ENCODE peak calls at places on chromosomes 5 and 9, in nine cellular contexts. B is sigmoid colon, Y is tibial nerve, T is hepatocyte, H is upper lobe of right lung, Z is Peyer's patch, U is heart right ventricle, W is keratinocyte, D is IMR-90. L is an unnamed sample.

GRCh38 chr5:143986567-143987242 is 174.7 kb downstream of the HMHB1 start:
- DNase-seq in B (no peak), Y (no peak), T (peak; percentile 17), H (no peak), Z (no peak), U (no peak), W (no peak), D (peak; percentile 85), L (no peak)

GRCh38 chr5:157571357-157571827 is 4.2 kb downstream of the ADAM19 start:
- DNase-seq in B (no peak), Y (no peak), T (peak; percentile 36), H (no peak), Z (no peak), U (no peak), W (no peak), D (peak; percentile 77), L (peak; percentile 36)

GRCh38 chr5:41071975-41072374 is 833 bp upstream of the MROH2B start:
- DNase-seq in B (no peak), Y (no peak), T (no peak), H (no peak), Z (no peak), U (no peak), W (no peak), D (peak; percentile 83), L (no peak)

GRCh38 chr9:127318651-127319167 is 54.1 kb downstream of the GARNL3 start:
- DNase-seq in B (no peak), Y (no peak), T (peak; percentile 54), H (no peak), Z (no peak), U (peak; percentile 27), W (no peak), D (peak; percentile 76), L (no peak)

GRCh38 chr9:115109486-115109885 is 8.5 kb downstream of the TNC start:
- DNase-seq in B (no peak), Y (no peak), T (peak; percentile 34), H (no peak), Z (no peak), U (no peak), W (no peak), D (peak; percentile 72), L (no peak)

GRCh38 chr9:68507098-68507795 is 33.4 kb downstream of the TMEM252 start:
- DNase-seq in B (no peak), Y (no peak), T (peak; percentile 46), H (no peak), Z (no peak), U (no peak), W (no peak), D (peak; percentile 51), L (no peak)

GRCh38 chr9:122832194-122832593 is 3.8 kb upstream of the PDCL start:
- DNase-seq in B (no peak), Y (no peak), T (no peak), H (no peak), Z (no peak), U (no peak), W (no peak), D (no peak), L (no peak)

GRCh38 chr9:70435948-70436347 is 21.5 kb upstream of the KLF9 start:
- DNase-seq in B (no peak), Y (peak; percentile 50), T (peak; percentile 28), H (no peak), Z (no peak), U (no peak), W (no peak), D (peak; percentile 82), L (no peak)

GRCh38 chr5:84384604-84385575 is at the start of gene EDIL3:
- DNase-seq in B (peak; percentile 67), Y (no peak), T (peak; percentile 72), H (no peak), Z (peak; percentile 48), U (peak; percentile 18), W (no peak), D (peak; percentile 59), L (no peak)

GRCh38 chr5:69432412-69433206 is 17.7 kb downstream of the MARVELD2 start:
- DNase-seq in B (no peak), Y (no peak), T (no peak), H (no peak), Z (no peak), U (no peak), W (no peak), D (no peak), L (no peak)

GRCh38 chr9:119298076-119298853 is 71.0 kb downstream of the BRINP1 start:
- DNase-seq in B (no peak), Y (no peak), T (no peak), H (no peak), Z (no peak), U (no peak), W (no peak), D (no peak), L (no peak)

GRCh38 chr5:145911164-145911563 is 25.2 kb upstream of the SH3RF2 start:
- DNase-seq in B (no peak), Y (no peak), T (no peak), H (no peak), Z (no peak), U (no peak), W (no peak), D (no peak), L (no peak)

GRCh38 chr5:75005561-75005960 is 46.8 kb downstream of the GCNT4 start:
- DNase-seq in B (no peak), Y (no peak), T (no peak), H (no peak), Z (no peak), U (no peak), W (no peak), D (no peak), L (no peak)

GRCh38 chr9:87434341-87434740 is 63.3 kb upstream of the DAPK1 start:
- DNase-seq in B (no peak), Y (no peak), T (no peak), H (no peak), Z (no peak), U (no peak), W (no peak), D (no peak), L (no peak)

GRCh38 chr9:121859646-121860045 is 208.2 kb downstream of the DAB2IP start:
- DNase-seq in B (no peak), Y (no peak), T (no peak), H (no peak), Z (no peak), U (no peak), W (no peak), D (no peak), L (no peak)

GRCh38 chr5:138336952-138337684 is 948 bp upstream of the FAM53C start:
- DNase-seq in B (peak; percentile 93), Y (peak; percentile 94), T (peak; percentile 88), H (peak; percentile 87), Z (no peak), U (no peak), W (no peak), D (peak; percentile 79), L (no peak)

GRCh38 chr5:34709861-34710673 is 53.9 kb downstream of the RAI14 start:
- DNase-seq in B (no peak), Y (no peak), T (peak; percentile 22), H (no peak), Z (no peak), U (no peak), W (no peak), D (peak; percentile 95), L (no peak)

GRCh38 chr9:84061613-84062205 is 81.1 kb downstream of the RMI1 start:
- DNase-seq in B (no peak), Y (no peak), T (no peak), H (no peak), Z (no peak), U (no peak), W (no peak), D (no peak), L (no peak)

GRCh38 chr5:74239268-74239667 is 401.3 kb downstream of the ENC1 start:
- DNase-seq in B (no peak), Y (no peak), T (no peak), H (no peak), Z (no peak), U (no peak), W (no peak), D (no peak), L (no peak)

GRCh38 chr9:137657606-137658005 is 38.8 kb downstream of the EHMT1 start:
- DNase-seq in B (no peak), Y (no peak), T (no peak), H (no peak), Z (no peak), U (no peak), W (no peak), D (no peak), L (no peak)
- H3K4me3 ChIP-seq in B (no peak overlapping the region), Y (no peak overlapping the region), T (no peak overlapping the region), H (no peak overlapping the region), Z (no peak overlapping the region), U (no peak overlapping the region), W (no peak overlapping the region), D (no peak overlapping the region), L (no peak overlapping the region)

GRCh38 chr5:148910686-148911361 is 84.4 kb downstream of the ADRB2 start:
- DNase-seq in B (no peak), Y (peak; percentile 15), T (no peak), H (peak; percentile 89), Z (peak; percentile 54), U (peak; percentile 25), W (peak; percentile 91), D (peak; percentile 64), L (no peak)
- H3K4me1 ChIP-seq in B (peaks cover 19% of the 10 kb centered on the region), Y (no peaks in the 10 kb centered on the region), T (peaks cover 6% of the 10 kb centered on the region), H (peaks cover 56% of the 10 kb centered on the region), Z (peaks cover 9% of the 10 kb centered on the region), U (peaks cover 24% of the 10 kb centered on the region), W (peaks cover 68% of the 10 kb centered on the region), D (peaks cover 47% of the 10 kb centered on the region), L (no peaks in the 10 kb centered on the region)

GRCh38 chr5:56006600-56006999 is 11.8 kb upstream of the IL6ST start:
- DNase-seq in B (no peak), Y (no peak), T (no peak), H (no peak), Z (no peak), U (no peak), W (no peak), D (no peak), L (no peak)
- H3K4me3 ChIP-seq in B (no peak overlapping the region), Y (no peak overlapping the region), T (no peak overlapping the region), H (no peak overlapping the region), Z (no peak overlapping the region), U (no peak overlapping the region), W (no peak overlapping the region), D (no peak overlapping the region), L (no peak overlapping the region)

GRCh38 chr5:178229861-178230260 is 2.7 kb downstream of the PHYKPL start:
- DNase-seq in B (no peak), Y (no peak), T (no peak), H (no peak), Z (no peak), U (no peak), W (no peak), D (no peak), L (no peak)
- H3K4me1 ChIP-seq in B (peaks cover 27% of the 10 kb centered on the region), Y (no peaks in the 10 kb centered on the region), T (peaks cover 30% of the 10 kb centered on the region), H (peaks cover 24% of the 10 kb centered on the region), Z (peaks cover 63% of the 10 kb centered on the region), U (peaks cover 47% of the 10 kb centered on the region), W (peaks cover 28% of the 10 kb centered on the region), D (peaks cover 9% of the 10 kb centered on the region), L (peaks cover 36% of the 10 kb centered on the region)

L was measured in CD8-positive, alpha-beta T cell.